ENCODE peak calls at places on chromosomes 6 and 20, in five cellular contexts. L, X, S, Y and P are unnamed samples.

GRCh38 chr20:31485450-31486339 is 10.6 kb downstream of the REM1 start:
- DNase-seq in L (no peak), X (peak), S (no peak), Y (no peak), P (no peak)

GRCh38 chr6:125789167-125789566 is 1.6 kb upstream of the NCOA7 start:
- DNase-seq in Y (no peak), X (no peak), S (no peak), L (no peak), P (no peak)

GRCh38 chr20:37821691-37822655 is 81.0 kb upstream of the VSTM2L start:
- DNase-seq in Y (no peak), X (no peak), L (no peak), S (no peak), P (no peak)

GRCh38 chr6:105892577-105893262 is 193.4 kb upstream of the PRDM1 start:
- DNase-seq in Y (no peak), X (no peak), S (no peak), L (no peak), P (no peak)

GRCh38 chr6:169968541-169969270 is 217.3 kb downstream of the ERMARD start:
- DNase-seq in S (no peak), L (no peak), X (no peak), Y (no peak), P (no peak)

GRCh38 chr6:125444234-125444949 is 142.6 kb upstream of the HDDC2 start:
- DNase-seq in S (no peak), X (peak), L (no peak), Y (no peak), P (no peak)

GRCh38 chr20:54049156-54049555 is 21.2 kb downstream of the BCAS1 start:
- DNase-seq in S (no peak), Y (no peak), L (no peak), X (no peak), P (no peak)

GRCh38 chr6:152635949-152636674 is 1.1 kb downstream of the SYNE1 start:
- DNase-seq in L (no peak), S (no peak), Y (no peak), X (no peak), P (no peak)

GRCh38 chr20:8535403-8536003 is 403.4 kb downstream of the PLCB1 start:
- DNase-seq in S (no peak), Y (no peak), X (no peak), L (no peak), P (no peak)

GRCh38 chr20:4633780-4634179 is 87.9 kb upstream of the PRND start:
- DNase-seq in X (no peak), Y (no peak), L (no peak), S (no peak), P (no peak)

GRCh38 chr20:12372557-12372956 is 454.9 kb downstream of the BTBD3 start:
- DNase-seq in S (no peak), X (peak), L (no peak), Y (no peak), P (no peak)

GRCh38 chr20:11544029-11544678 is 373.5 kb upstream of the BTBD3 start:
- DNase-seq in Y (no peak), L (no peak), X (peak), S (peak), P (no peak)

GRCh38 chr20:64065973-64066341 is 3.0 kb downstream of the TCEA2 start:
- DNase-seq in Y (no peak), L (no peak), X (no peak), S (peak), P (no peak)